ENCODE peak calls at places on chromosomes 12 and 14, in ten cellular contexts. One of them, this sample, is unnamed.

GRCh38 chr14:94126800-94127199 is 2.6 kb downstream of the IFI27L2 start:
- DNase-seq in AG09309: no peak
- DNase-seq in lung: no peak
- DNase-seq in NCI-H1436: no peak
- DNase-seq in stimulated activated CD4-positive, alpha-beta T cell treated with anti-CD3 and anti-CD28 coated beads, Interleukin-2, amount 100 ng/mL, for 48 hours: no peak
- DNase-seq in NCI-H1417: no peak
- DNase-seq in left lung: no peak
- DNase-seq in posterior cingulate gyrus: no peak
- DNase-seq in nephron progenitor cell: no peak
- DNase-seq in T follicular helper cell: no peak
- DNase-seq in this sample: no peak

GRCh38 chr14:76863724-76864407 is 37.7 kb downstream of the LRRC74A start:
- DNase-seq in T follicular helper cell: no peak
- DNase-seq in AG09309: no peak
- DNase-seq in NCI-H1436: no peak
- DNase-seq in posterior cingulate gyrus: no peak
- DNase-seq in lung: peak
- DNase-seq in nephron progenitor cell: no peak
- DNase-seq in NCI-H1417: peak
- DNase-seq in stimulated activated CD4-positive, alpha-beta T cell treated with anti-CD3 and anti-CD28 coated beads, Interleukin-2, amount 100 ng/mL, for 48 hours: no peak
- DNase-seq in left lung: no peak
- DNase-seq in this sample: peak

GRCh38 chr12:64010069-64010686 is 165.7 kb downstream of the SRGAP1 start:
- DNase-seq in AG09309: no peak
- DNase-seq in NCI-H1436: no peak
- DNase-seq in stimulated activated CD4-positive, alpha-beta T cell treated with anti-CD3 and anti-CD28 coated beads, Interleukin-2, amount 100 ng/mL, for 48 hours: no peak
- DNase-seq in posterior cingulate gyrus: no peak
- DNase-seq in nephron progenitor cell: no peak
- DNase-seq in left lung: no peak
- DNase-seq in T follicular helper cell: no peak
- DNase-seq in NCI-H1417: no peak
- DNase-seq in lung: no peak
- DNase-seq in this sample: no peak

GRCh38 chr14:78162202-78162601 is 8.0 kb upstream of the NRXN3 start:
- DNase-seq in AG09309: no peak
- DNase-seq in posterior cingulate gyrus: no peak
- DNase-seq in lung: no peak
- DNase-seq in stimulated activated CD4-positive, alpha-beta T cell treated with anti-CD3 and anti-CD28 coated beads, Interleukin-2, amount 100 ng/mL, for 48 hours: no peak
- DNase-seq in NCI-H1417: no peak
- DNase-seq in NCI-H1436: no peak
- DNase-seq in left lung: no peak
- DNase-seq in T follicular helper cell: no peak
- DNase-seq in nephron progenitor cell: no peak
- DNase-seq in this sample: no peak

GRCh38 chr12:64706366-64706765 is 52.8 kb downstream of the GNS start:
- DNase-seq in T follicular helper cell: no peak
- DNase-seq in AG09309: no peak
- DNase-seq in NCI-H1417: no peak
- DNase-seq in left lung: no peak
- DNase-seq in stimulated activated CD4-positive, alpha-beta T cell treated with anti-CD3 and anti-CD28 coated beads, Interleukin-2, amount 100 ng/mL, for 48 hours: no peak
- DNase-seq in nephron progenitor cell: no peak
- DNase-seq in lung: no peak
- DNase-seq in NCI-H1436: no peak
- DNase-seq in posterior cingulate gyrus: no peak
- DNase-seq in this sample: no peak

GRCh38 chr14:59215353-59215752 is 26.9 kb downstream of the DAAM1 start:
- DNase-seq in NCI-H1417: no peak
- DNase-seq in T follicular helper cell: no peak
- DNase-seq in AG09309: peak
- DNase-seq in NCI-H1436: no peak
- DNase-seq in lung: peak
- DNase-seq in nephron progenitor cell: no peak
- DNase-seq in left lung: peak
- DNase-seq in stimulated activated CD4-positive, alpha-beta T cell treated with anti-CD3 and anti-CD28 coated beads, Interleukin-2, amount 100 ng/mL, for 48 hours: no peak
- DNase-seq in posterior cingulate gyrus: peak
- DNase-seq in this sample: no peak

GRCh38 chr12:69388371-69388770 is 28.8 kb downstream of the YEATS4 start:
- DNase-seq in NCI-H1436: no peak
- DNase-seq in lung: no peak
- DNase-seq in AG09309: peak
- DNase-seq in stimulated activated CD4-positive, alpha-beta T cell treated with anti-CD3 and anti-CD28 coated beads, Interleukin-2, amount 100 ng/mL, for 48 hours: no peak
- DNase-seq in nephron progenitor cell: no peak
- DNase-seq in left lung: no peak
- DNase-seq in NCI-H1417: no peak
- DNase-seq in T follicular helper cell: no peak
- DNase-seq in posterior cingulate gyrus: no peak
- DNase-seq in this sample: no peak

GRCh38 chr12:6452245-6452731 is 446 bp downstream of the TAPBPL start:
- DNase-seq in left lung: no peak
- DNase-seq in nephron progenitor cell: peak
- DNase-seq in AG09309: no peak
- DNase-seq in posterior cingulate gyrus: no peak
- DNase-seq in lung: no peak
- DNase-seq in NCI-H1417: peak
- DNase-seq in NCI-H1436: no peak
- DNase-seq in T follicular helper cell: no peak
- DNase-seq in stimulated activated CD4-positive, alpha-beta T cell treated with anti-CD3 and anti-CD28 coated beads, Interleukin-2, amount 100 ng/mL, for 48 hours: no peak
- DNase-seq in this sample: no peak

GRCh38 chr12:105928436-105928835 is 210.3 kb downstream of the NUAK1 start:
- DNase-seq in T follicular helper cell: no peak
- DNase-seq in NCI-H1436: no peak
- DNase-seq in nephron progenitor cell: no peak
- DNase-seq in left lung: no peak
- DNase-seq in NCI-H1417: no peak
- DNase-seq in AG09309: no peak
- DNase-seq in stimulated activated CD4-positive, alpha-beta T cell treated with anti-CD3 and anti-CD28 coated beads, Interleukin-2, amount 100 ng/mL, for 48 hours: no peak
- DNase-seq in posterior cingulate gyrus: no peak
- DNase-seq in lung: peak
- DNase-seq in this sample: no peak

GRCh38 chr14:105974902-105975301 is 448.5 kb downstream of the TMEM121 start:
- DNase-seq in lung: no peak
- DNase-seq in stimulated activated CD4-positive, alpha-beta T cell treated with anti-CD3 and anti-CD28 coated beads, Interleukin-2, amount 100 ng/mL, for 48 hours: peak
- DNase-seq in AG09309: no peak
- DNase-seq in NCI-H1417: peak
- DNase-seq in left lung: no peak
- DNase-seq in NCI-H1436: peak
- DNase-seq in nephron progenitor cell: no peak
- DNase-seq in T follicular helper cell: peak
- DNase-seq in posterior cingulate gyrus: no peak
- DNase-seq in this sample: no peak

GRCh38 chr12:127284021-127284420 is 982.9 kb upstream of the TMEM132C start:
- DNase-seq in stimulated activated CD4-positive, alpha-beta T cell treated with anti-CD3 and anti-CD28 coated beads, Interleukin-2, amount 100 ng/mL, for 48 hours: no peak
- DNase-seq in left lung: no peak
- DNase-seq in nephron progenitor cell: no peak
- DNase-seq in posterior cingulate gyrus: no peak
- DNase-seq in AG09309: no peak
- DNase-seq in T follicular helper cell: no peak
- DNase-seq in NCI-H1436: no peak
- DNase-seq in NCI-H1417: no peak
- DNase-seq in lung: no peak
- DNase-seq in this sample: no peak

GRCh38 chr12:132320767-132321211 is 8.6 kb downstream of the GALNT9 start:
- DNase-seq in NCI-H1436: no peak
- DNase-seq in lung: no peak
- DNase-seq in nephron progenitor cell: no peak
- DNase-seq in NCI-H1417: no peak
- DNase-seq in AG09309: no peak
- DNase-seq in posterior cingulate gyrus: no peak
- DNase-seq in T follicular helper cell: no peak
- DNase-seq in left lung: peak
- DNase-seq in stimulated activated CD4-positive, alpha-beta T cell treated with anti-CD3 and anti-CD28 coated beads, Interleukin-2, amount 100 ng/mL, for 48 hours: no peak
- DNase-seq in this sample: no peak

GRCh38 chr12:25023808-25024207 is 74.9 kb upstream of the BCAT1 start:
- DNase-seq in T follicular helper cell: no peak
- DNase-seq in NCI-H1417: no peak
- DNase-seq in stimulated activated CD4-positive, alpha-beta T cell treated with anti-CD3 and anti-CD28 coated beads, Interleukin-2, amount 100 ng/mL, for 48 hours: no peak
- DNase-seq in AG09309: no peak
- DNase-seq in lung: no peak
- DNase-seq in nephron progenitor cell: no peak
- DNase-seq in posterior cingulate gyrus: no peak
- DNase-seq in NCI-H1436: no peak
- DNase-seq in left lung: no peak
- DNase-seq in this sample: no peak

GRCh38 chr12:113462117-113462774 is 9.4 kb downstream of the LHX5 start:
- DNase-seq in lung: peak
- DNase-seq in posterior cingulate gyrus: peak
- DNase-seq in nephron progenitor cell: peak
- DNase-seq in NCI-H1436: peak
- DNase-seq in T follicular helper cell: peak
- DNase-seq in NCI-H1417: peak
- DNase-seq in AG09309: peak
- DNase-seq in left lung: peak
- DNase-seq in stimulated activated CD4-positive, alpha-beta T cell treated with anti-CD3 and anti-CD28 coated beads, Interleukin-2, amount 100 ng/mL, for 48 hours: peak
- DNase-seq in this sample: peak

GRCh38 chr12:101759396-101760047 is 20.3 kb upstream of the SYCP3 start:
- DNase-seq in posterior cingulate gyrus: no peak
- DNase-seq in left lung: no peak
- DNase-seq in stimulated activated CD4-positive, alpha-beta T cell treated with anti-CD3 and anti-CD28 coated beads, Interleukin-2, amount 100 ng/mL, for 48 hours: no peak
- DNase-seq in NCI-H1436: peak
- DNase-seq in NCI-H1417: peak
- DNase-seq in T follicular helper cell: no peak
- DNase-seq in lung: no peak
- DNase-seq in AG09309: no peak
- DNase-seq in nephron progenitor cell: no peak
- DNase-seq in this sample: peak

GRCh38 chr14:30974628-30975027 is 50.8 kb upstream of the AP4S1 start:
- DNase-seq in lung: no peak
- DNase-seq in nephron progenitor cell: no peak
- DNase-seq in stimulated activated CD4-positive, alpha-beta T cell treated with anti-CD3 and anti-CD28 coated beads, Interleukin-2, amount 100 ng/mL, for 48 hours: no peak
- DNase-seq in left lung: no peak
- DNase-seq in posterior cingulate gyrus: no peak
- DNase-seq in AG09309: no peak
- DNase-seq in NCI-H1436: no peak
- DNase-seq in T follicular helper cell: no peak
- DNase-seq in NCI-H1417: no peak
- DNase-seq in this sample: no peak

GRCh38 chr12:57522887-57523705 is 472 bp downstream of the MBD6 start:
- DNase-seq in posterior cingulate gyrus: no peak
- DNase-seq in lung: peak
- DNase-seq in stimulated activated CD4-positive, alpha-beta T cell treated with anti-CD3 and anti-CD28 coated beads, Interleukin-2, amount 100 ng/mL, for 48 hours: no peak
- DNase-seq in nephron progenitor cell: peak
- DNase-seq in left lung: peak
- DNase-seq in NCI-H1436: peak
- DNase-seq in AG09309: no peak
- DNase-seq in T follicular helper cell: peak
- DNase-seq in NCI-H1417: no peak
- DNase-seq in this sample: peak

GRCh38 chr12:50003595-50003994 is 21.7 kb downstream of the RACGAP1 start:
- DNase-seq in NCI-H1436: no peak
- DNase-seq in stimulated activated CD4-positive, alpha-beta T cell treated with anti-CD3 and anti-CD28 coated beads, Interleukin-2, amount 100 ng/mL, for 48 hours: no peak
- DNase-seq in AG09309: no peak
- DNase-seq in nephron progenitor cell: no peak
- DNase-seq in NCI-H1417: no peak
- DNase-seq in posterior cingulate gyrus: no peak
- DNase-seq in T follicular helper cell: no peak
- DNase-seq in lung: no peak
- DNase-seq in left lung: no peak
- DNase-seq in this sample: no peak

GRCh38 chr12:12443482-12443881 is 86.6 kb downstream of the BORCS5 start:
- DNase-seq in NCI-H1436: no peak
- DNase-seq in nephron progenitor cell: no peak
- DNase-seq in stimulated activated CD4-positive, alpha-beta T cell treated with anti-CD3 and anti-CD28 coated beads, Interleukin-2, amount 100 ng/mL, for 48 hours: no peak
- DNase-seq in NCI-H1417: no peak
- DNase-seq in left lung: no peak
- DNase-seq in lung: no peak
- DNase-seq in T follicular helper cell: no peak
- DNase-seq in AG09309: no peak
- DNase-seq in posterior cingulate gyrus: no peak
- DNase-seq in this sample: no peak

GRCh38 chr12:77152623-77153193 is 87.3 kb upstream of the E2F7 start:
- DNase-seq in left lung: no peak
- DNase-seq in NCI-H1417: peak
- DNase-seq in posterior cingulate gyrus: no peak
- DNase-seq in AG09309: no peak
- DNase-seq in NCI-H1436: no peak
- DNase-seq in T follicular helper cell: no peak
- DNase-seq in stimulated activated CD4-positive, alpha-beta T cell treated with anti-CD3 and anti-CD28 coated beads, Interleukin-2, amount 100 ng/mL, for 48 hours: no peak
- DNase-seq in nephron progenitor cell: no peak
- DNase-seq in lung: no peak
- DNase-seq in this sample: peak

GRCh38 chr12:127898616-127899015 is 368.4 kb upstream of the TMEM132C start:
- DNase-seq in left lung: no peak
- DNase-seq in stimulated activated CD4-positive, alpha-beta T cell treated with anti-CD3 and anti-CD28 coated beads, Interleukin-2, amount 100 ng/mL, for 48 hours: no peak
- DNase-seq in NCI-H1417: no peak
- DNase-seq in posterior cingulate gyrus: no peak
- DNase-seq in AG09309: no peak
- DNase-seq in NCI-H1436: no peak
- DNase-seq in nephron progenitor cell: no peak
- DNase-seq in lung: no peak
- DNase-seq in T follicular helper cell: no peak
- DNase-seq in this sample: no peak

GRCh38 chr14:71592361-71592760 is 339.9 kb upstream of the RGS6 start:
- DNase-seq in T follicular helper cell: no peak
- DNase-seq in left lung: no peak
- DNase-seq in lung: no peak
- DNase-seq in nephron progenitor cell: no peak
- DNase-seq in stimulated activated CD4-positive, alpha-beta T cell treated with anti-CD3 and anti-CD28 coated beads, Interleukin-2, amount 100 ng/mL, for 48 hours: no peak
- DNase-seq in NCI-H1417: no peak
- DNase-seq in NCI-H1436: no peak
- DNase-seq in posterior cingulate gyrus: no peak
- DNase-seq in AG09309: no peak
- DNase-seq in this sample: no peak

GRCh38 chr12:69468237-69469026 is 1.8 kb upstream of the FRS2 start:
- DNase-seq in NCI-H1436: no peak
- DNase-seq in AG09309: no peak
- DNase-seq in T follicular helper cell: no peak
- DNase-seq in posterior cingulate gyrus: no peak
- DNase-seq in left lung: no peak
- DNase-seq in stimulated activated CD4-positive, alpha-beta T cell treated with anti-CD3 and anti-CD28 coated beads, Interleukin-2, amount 100 ng/mL, for 48 hours: no peak
- DNase-seq in NCI-H1417: no peak
- DNase-seq in nephron progenitor cell: no peak
- DNase-seq in lung: no peak
- DNase-seq in this sample: no peak

GRCh38 chr14:59619071-59619470 is 42.5 kb upstream of the CCDC175 start:
- DNase-seq in left lung: no peak
- DNase-seq in lung: no peak
- DNase-seq in NCI-H1436: no peak
- DNase-seq in stimulated activated CD4-positive, alpha-beta T cell treated with anti-CD3 and anti-CD28 coated beads, Interleukin-2, amount 100 ng/mL, for 48 hours: no peak
- DNase-seq in posterior cingulate gyrus: no peak
- DNase-seq in nephron progenitor cell: no peak
- DNase-seq in T follicular helper cell: no peak
- DNase-seq in NCI-H1417: no peak
- DNase-seq in AG09309: no peak
- DNase-seq in this sample: no peak